ENCODE peak calls at places on chromosome 5, in nine cellular contexts. H is PC-9, D is right lobe of liver, Y is fibroblast of lung, Z is progenitor cell of endocrine pancreas, V is stomach, O is glutamatergic neuron, B is SK-N-MC, J is HuH-7.5. W is an unnamed sample.

GRCh38 chr5:3372289-3372688 is 223.3 kb upstream of the IRX1 start:
- DNase-seq in H (no peak), D (no peak), Y (no peak), Z (no peak), V (no peak), O (no peak), B (no peak), J (no peak), W (no peak)

GRCh38 chr5:181167814-181168488 is 20.6 kb downstream of the OR2V2 start:
- DNase-seq in H (no peak), D (no peak), Y (no peak), Z (peak), V (no peak), O (peak), B (no peak), J (peak), W (no peak)

GRCh38 chr5:7272408-7272807 is 123.5 kb upstream of the ADCY2 start:
- DNase-seq in H (no peak), D (no peak), Y (no peak), Z (no peak), V (no peak), O (no peak), B (no peak), J (no peak), W (no peak)

GRCh38 chr5:16392718-16393117 is 72.9 kb downstream of the ZNF622 start:
- DNase-seq in H (no peak), D (no peak), Y (no peak), Z (no peak), V (no peak), O (no peak), B (no peak), J (no peak), W (no peak)

GRCh38 chr5:168947212-168947868 is 353.6 kb downstream of the SLIT3 start:
- DNase-seq in H (no peak), D (no peak), Y (peak), Z (peak), V (peak), O (peak), B (no peak), J (peak), W (no peak)

GRCh38 chr5:6475626-6476312 is 27.1 kb downstream of the UBE2QL1 start:
- DNase-seq in H (no peak), D (peak), Y (no peak), Z (no peak), V (peak), O (peak), B (no peak), J (no peak), W (no peak)

GRCh38 chr5:113218200-113218599 is 216.6 kb downstream of the TSSK1B start:
- DNase-seq in H (no peak), D (peak), Y (no peak), Z (no peak), V (no peak), O (no peak), B (no peak), J (peak), W (no peak)

GRCh38 chr5:74015716-74016115 is 389.7 kb downstream of the ARHGEF28 start:
- DNase-seq in H (no peak), D (no peak), Y (peak), Z (no peak), V (no peak), O (no peak), B (no peak), J (no peak), W (no peak)

GRCh38 chr5:76084496-76085285 is 1.5 kb downstream of the SV2C start:
- DNase-seq in H (no peak), D (no peak), Y (no peak), Z (peak), V (no peak), O (peak), B (no peak), J (no peak), W (no peak)

GRCh38 chr5:128338649-128339048 is 199.4 kb downstream of the FBN2 start:
- DNase-seq in H (no peak), D (no peak), Y (no peak), Z (no peak), V (no peak), O (no peak), B (no peak), J (no peak), W (no peak)

GRCh38 chr5:144332265-144332664 is 161.6 kb downstream of the KCTD16 start:
- DNase-seq in H (no peak), D (no peak), Y (no peak), Z (no peak), V (no peak), O (no peak), B (no peak), J (no peak), W (no peak)

GRCh38 chr5:130141689-130142320 is 237.5 kb downstream of the CHSY3 start:
- DNase-seq in H (no peak), D (no peak), Y (peak), Z (peak), V (no peak), O (peak), B (no peak), J (peak), W (no peak)

GRCh38 chr5:74310386-74310785 is 330.1 kb downstream of the ENC1 start:
- DNase-seq in H (peak), D (no peak), Y (peak), Z (no peak), V (no peak), O (no peak), B (no peak), J (no peak), W (no peak)

GRCh38 chr5:142441638-142442037 is 116.8 kb upstream of the SPRY4 start:
- DNase-seq in H (no peak), D (no peak), Y (no peak), Z (no peak), V (no peak), O (no peak), B (no peak), J (no peak), W (no peak)

GRCh38 chr5:135615581-135616260 is 36.9 kb upstream of the CXCL14 start:
- DNase-seq in H (no peak), D (no peak), Y (no peak), Z (no peak), V (no peak), O (no peak), B (no peak), J (no peak), W (no peak)